ENCODE peak calls at places on chromosomes 3 and 15, in ten cellular contexts. D is H9; F is NCI-H1417; J is IMR-90; W is caudate nucleus; E is AG08395; V is AG09309; B is GM03348; U is transverse colon; G is activated naive CD4-positive, alpha-beta T cell. T is an unnamed sample.

GRCh38 chr3:57179580-57180410 is 14.6 kb upstream of the IL17RD start:
- DNase-seq in D (no peak), F (peak), J (peak), W (no peak), E (no peak), V (no peak), B (no peak), U (no peak), G (no peak), T (no peak)

GRCh38 chr15:53458736-53459135 is 300.7 kb downstream of the WDR72 start:
- DNase-seq in D (no peak), F (no peak), J (no peak), W (no peak), E (no peak), V (no peak), B (no peak), U (no peak), G (no peak), T (no peak)

GRCh38 chr3:113167929-113168771 is 43.2 kb upstream of the BOC start:
- DNase-seq in D (no peak), F (peak), J (no peak), W (no peak), E (no peak), V (no peak), B (no peak), U (no peak), G (no peak), T (no peak)

GRCh38 chr3:102269401-102269800 is 165.4 kb upstream of the ZPLD1 start:
- DNase-seq in D (no peak), F (no peak), J (no peak), W (no peak), E (no peak), V (no peak), B (no peak), U (no peak), G (no peak), T (no peak)

GRCh38 chr3:117557469-117557868 is 847.9 kb downstream of the TUSC7 start:
- DNase-seq in D (no peak), F (peak), J (no peak), W (no peak), E (no peak), V (no peak), B (no peak), U (no peak), G (no peak), T (no peak)

GRCh38 chr3:189914799-189915198 is 205.9 kb downstream of the P3H2 start:
- DNase-seq in D (no peak), F (no peak), J (peak), W (no peak), E (peak), V (peak), B (peak), U (no peak), G (no peak), T (no peak)

GRCh38 chr15:48695088-48695834 is 49.8 kb upstream of the FBN1 start:
- DNase-seq in D (no peak), F (no peak), J (peak), W (no peak), E (peak), V (peak), B (peak), U (no peak), G (no peak), T (no peak)

GRCh38 chr15:94056314-94056713 is 175.0 kb upstream of the MCTP2 start:
- DNase-seq in D (no peak), F (no peak), J (peak), W (no peak), E (peak), V (peak), B (peak), U (no peak), G (no peak), T (no peak)